ENCODE peak calls at places on chromosomes 4 and X, in ten cellular contexts. One of them, this sample, is unnamed.

GRCh38 chr4:25233737-25234389 is at the start of gene PI4K2B:
- DNase-seq in Panc1: no peak
- DNase-seq in breast epithelium: peak; percentile 91
- DNase-seq in stomach: peak; percentile 96
- DNase-seq in upper lobe of right lung: peak; percentile 96
- DNase-seq in psoas muscle: peak; percentile 90
- DNase-seq in tibial artery: peak; percentile 90
- DNase-seq in brain microvascular endothelial cell: peak; percentile 47
- DNase-seq in transverse colon: peak; percentile 95
- DNase-seq in heart left ventricle: peak; percentile 91
- DNase-seq in this sample: no peak

GRCh38 chrX:28756175-28756574 is 168.9 kb downstream of the IL1RAPL1 start:
- DNase-seq in Panc1: no peak
- DNase-seq in breast epithelium: no peak
- DNase-seq in stomach: no peak
- DNase-seq in upper lobe of right lung: no peak
- DNase-seq in psoas muscle: no peak
- DNase-seq in tibial artery: no peak
- DNase-seq in brain microvascular endothelial cell: no peak
- DNase-seq in transverse colon: no peak
- DNase-seq in heart left ventricle: no peak
- DNase-seq in this sample: no peak

GRCh38 chrX:937391-937790 is 275.1 kb downstream of the CRLF2 start:
- DNase-seq in Panc1: no peak
- DNase-seq in breast epithelium: no peak
- DNase-seq in stomach: no peak
- DNase-seq in upper lobe of right lung: no peak
- DNase-seq in psoas muscle: no peak
- DNase-seq in tibial artery: no peak
- DNase-seq in brain microvascular endothelial cell: no peak
- DNase-seq in transverse colon: no peak
- DNase-seq in heart left ventricle: no peak
- DNase-seq in this sample: no peak

GRCh38 chrX:40108084-40108958 is 10.6 kb upstream of the BCOR start:
- DNase-seq in Panc1: no peak
- DNase-seq in breast epithelium: no peak
- DNase-seq in stomach: peak; percentile 68
- DNase-seq in upper lobe of right lung: peak; percentile 76
- DNase-seq in psoas muscle: peak; percentile 68
- DNase-seq in tibial artery: peak; percentile 84
- DNase-seq in brain microvascular endothelial cell: no peak
- DNase-seq in transverse colon: peak; percentile 62
- DNase-seq in heart left ventricle: peak; percentile 54
- DNase-seq in this sample: no peak

GRCh38 chr4:128831526-128832252 is 22.2 kb downstream of the JADE1 start:
- DNase-seq in Panc1: no peak
- DNase-seq in breast epithelium: no peak
- DNase-seq in stomach: no peak
- DNase-seq in upper lobe of right lung: no peak
- DNase-seq in psoas muscle: no peak
- DNase-seq in tibial artery: no peak
- DNase-seq in brain microvascular endothelial cell: peak; percentile 69
- DNase-seq in transverse colon: no peak
- DNase-seq in heart left ventricle: no peak
- DNase-seq in this sample: no peak

GRCh38 chr4:69470561-69470960 is 25.1 kb downstream of the UGT2B4 start:
- DNase-seq in Panc1: no peak
- DNase-seq in breast epithelium: no peak
- DNase-seq in stomach: no peak
- DNase-seq in upper lobe of right lung: no peak
- DNase-seq in psoas muscle: no peak
- DNase-seq in tibial artery: no peak
- DNase-seq in brain microvascular endothelial cell: no peak
- DNase-seq in transverse colon: no peak
- DNase-seq in heart left ventricle: no peak
- DNase-seq in this sample: no peak

GRCh38 chr4:139853309-139853708 is 187.7 kb downstream of the MGST2 start:
- DNase-seq in Panc1: no peak
- DNase-seq in breast epithelium: no peak
- DNase-seq in stomach: no peak
- DNase-seq in upper lobe of right lung: no peak
- DNase-seq in psoas muscle: no peak
- DNase-seq in tibial artery: no peak
- DNase-seq in brain microvascular endothelial cell: no peak
- DNase-seq in transverse colon: no peak
- DNase-seq in heart left ventricle: no peak
- DNase-seq in this sample: no peak

GRCh38 chr4:88177981-88178632 is 19.7 kb upstream of the ABCG2 start:
- DNase-seq in Panc1: no peak
- DNase-seq in breast epithelium: no peak
- DNase-seq in stomach: no peak
- DNase-seq in upper lobe of right lung: no peak
- DNase-seq in psoas muscle: no peak
- DNase-seq in tibial artery: no peak
- DNase-seq in brain microvascular endothelial cell: peak; percentile 61
- DNase-seq in transverse colon: peak; percentile 24
- DNase-seq in heart left ventricle: no peak
- DNase-seq in this sample: peak; percentile 30

GRCh38 chr4:152731997-152732396 is 47.5 kb downstream of the TIGD4 start:
- DNase-seq in Panc1: no peak
- DNase-seq in breast epithelium: no peak
- DNase-seq in stomach: no peak
- DNase-seq in upper lobe of right lung: no peak
- DNase-seq in psoas muscle: no peak
- DNase-seq in tibial artery: no peak
- DNase-seq in brain microvascular endothelial cell: no peak
- DNase-seq in transverse colon: no peak
- DNase-seq in heart left ventricle: no peak
- DNase-seq in this sample: no peak

GRCh38 chr4:57342406-57342805 is 232.2 kb upstream of the IGFBP7 start:
- DNase-seq in Panc1: no peak
- DNase-seq in breast epithelium: no peak
- DNase-seq in stomach: no peak
- DNase-seq in upper lobe of right lung: no peak
- DNase-seq in psoas muscle: no peak
- DNase-seq in tibial artery: no peak
- DNase-seq in brain microvascular endothelial cell: peak; percentile 9
- DNase-seq in transverse colon: no peak
- DNase-seq in heart left ventricle: no peak
- DNase-seq in this sample: no peak

GRCh38 chrX:19799319-19800182 is 87.8 kb downstream of the SH3KBP1 start:
- DNase-seq in Panc1: no peak
- DNase-seq in breast epithelium: no peak
- DNase-seq in stomach: no peak
- DNase-seq in upper lobe of right lung: no peak
- DNase-seq in psoas muscle: no peak
- DNase-seq in tibial artery: no peak
- DNase-seq in brain microvascular endothelial cell: peak; percentile 2
- DNase-seq in transverse colon: no peak
- DNase-seq in heart left ventricle: no peak
- DNase-seq in this sample: no peak

GRCh38 chr4:38562751-38563198 is 101.2 kb upstream of the KLF3 start:
- DNase-seq in Panc1: no peak
- DNase-seq in breast epithelium: no peak
- DNase-seq in stomach: no peak
- DNase-seq in upper lobe of right lung: no peak
- DNase-seq in psoas muscle: peak; percentile 27
- DNase-seq in tibial artery: no peak
- DNase-seq in brain microvascular endothelial cell: no peak
- DNase-seq in transverse colon: peak; percentile 33
- DNase-seq in heart left ventricle: peak; percentile 64
- DNase-seq in this sample: no peak

GRCh38 chr4:25787891-25788331 is 74.9 kb downstream of the SEL1L3 start:
- DNase-seq in Panc1: no peak
- DNase-seq in breast epithelium: no peak
- DNase-seq in stomach: peak; percentile 40
- DNase-seq in upper lobe of right lung: peak; percentile 67
- DNase-seq in psoas muscle: no peak
- DNase-seq in tibial artery: no peak
- DNase-seq in brain microvascular endothelial cell: no peak
- DNase-seq in transverse colon: no peak
- DNase-seq in heart left ventricle: no peak
- DNase-seq in this sample: no peak

GRCh38 chr4:150451883-150452282 is 130.1 kb upstream of the MAB21L2 start:
- DNase-seq in Panc1: no peak
- DNase-seq in breast epithelium: no peak
- DNase-seq in stomach: no peak
- DNase-seq in upper lobe of right lung: no peak
- DNase-seq in psoas muscle: no peak
- DNase-seq in tibial artery: no peak
- DNase-seq in brain microvascular endothelial cell: no peak
- DNase-seq in transverse colon: no peak
- DNase-seq in heart left ventricle: no peak
- DNase-seq in this sample: no peak

GRCh38 chr4:25098964-25099843 is 61.0 kb downstream of the SEPSECS start:
- DNase-seq in Panc1: no peak
- DNase-seq in breast epithelium: no peak
- DNase-seq in stomach: peak; percentile 41
- DNase-seq in upper lobe of right lung: no peak
- DNase-seq in psoas muscle: peak; percentile 73
- DNase-seq in tibial artery: peak; percentile 67
- DNase-seq in brain microvascular endothelial cell: peak; percentile 89
- DNase-seq in transverse colon: peak; percentile 70
- DNase-seq in heart left ventricle: peak; percentile 89
- DNase-seq in this sample: no peak

GRCh38 chr4:186723207-186724047 is at the start of gene FAT1:
- DNase-seq in Panc1: no peak
- DNase-seq in breast epithelium: peak; percentile 68
- DNase-seq in stomach: peak; percentile 72
- DNase-seq in upper lobe of right lung: peak; percentile 87
- DNase-seq in psoas muscle: peak; percentile 72
- DNase-seq in tibial artery: peak; percentile 81
- DNase-seq in brain microvascular endothelial cell: peak; percentile 26
- DNase-seq in transverse colon: peak; percentile 71
- DNase-seq in heart left ventricle: peak; percentile 77
- DNase-seq in this sample: no peak

GRCh38 chrX:3052864-3053263 is 11.6 kb downstream of the ARSF start:
- DNase-seq in Panc1: no peak
- DNase-seq in breast epithelium: no peak
- DNase-seq in stomach: no peak
- DNase-seq in upper lobe of right lung: no peak
- DNase-seq in psoas muscle: no peak
- DNase-seq in tibial artery: no peak
- DNase-seq in brain microvascular endothelial cell: no peak
- DNase-seq in transverse colon: peak; percentile 14
- DNase-seq in heart left ventricle: no peak
- DNase-seq in this sample: no peak

GRCh38 chr4:20354120-20354519 is 102.4 kb downstream of the SLIT2 start:
- DNase-seq in Panc1: no peak
- DNase-seq in breast epithelium: no peak
- DNase-seq in stomach: no peak
- DNase-seq in upper lobe of right lung: no peak
- DNase-seq in psoas muscle: no peak
- DNase-seq in tibial artery: no peak
- DNase-seq in brain microvascular endothelial cell: no peak
- DNase-seq in transverse colon: no peak
- DNase-seq in heart left ventricle: no peak
- DNase-seq in this sample: no peak

DNA sequence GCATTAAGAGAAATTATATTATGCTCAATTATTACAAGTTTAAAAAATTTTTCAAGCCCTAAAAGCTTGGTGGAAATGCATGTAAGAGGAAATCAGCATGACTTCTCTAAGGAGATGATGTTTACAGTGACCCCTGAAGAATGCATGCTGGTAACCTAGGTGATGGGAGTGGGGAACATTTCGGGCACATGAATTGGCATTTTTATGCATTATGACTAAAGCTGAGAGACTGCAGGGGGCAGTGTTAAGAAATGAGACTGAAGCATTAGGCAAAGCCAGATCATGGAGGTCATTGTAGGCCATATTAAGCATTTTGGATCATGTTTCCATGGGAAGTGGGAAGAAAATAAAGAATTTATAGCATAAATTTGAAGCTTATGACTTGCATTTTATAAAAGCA is 421.3 kb downstream of the FAT4 start:
- DNase-seq in Panc1: no peak
- DNase-seq in breast epithelium: no peak
- DNase-seq in stomach: no peak
- DNase-seq in upper lobe of right lung: no peak
- DNase-seq in psoas muscle: no peak
- DNase-seq in tibial artery: no peak
- DNase-seq in brain microvascular endothelial cell: peak; percentile 80
- DNase-seq in transverse colon: no peak
- DNase-seq in heart left ventricle: no peak
- DNase-seq in this sample: no peak
- TF ChIP-seq CTCF in Panc1: peak; percentile 36
- TF ChIP-seq CTCF in breast epithelium: no peak
- TF ChIP-seq CTCF in stomach: no peak
- TF ChIP-seq CTCF in upper lobe of right lung: no peak
- TF ChIP-seq CTCF in psoas muscle: no peak
- TF ChIP-seq CTCF in tibial artery: no peak
- TF ChIP-seq CTCF in brain microvascular endothelial cell: peak; percentile 48
- TF ChIP-seq CTCF in transverse colon: no peak
- TF ChIP-seq CTCF in heart left ventricle: no peak
- TF ChIP-seq CTCF in this sample: peak; percentile 24

GRCh38 chr4:86660407-86660806 is 66.3 kb downstream of the PTPN13 start:
- DNase-seq in Panc1: no peak
- DNase-seq in breast epithelium: no peak
- DNase-seq in stomach: no peak
- DNase-seq in upper lobe of right lung: no peak
- DNase-seq in psoas muscle: no peak
- DNase-seq in tibial artery: no peak
- DNase-seq in brain microvascular endothelial cell: no peak
- DNase-seq in transverse colon: no peak
- DNase-seq in heart left ventricle: no peak
- DNase-seq in this sample: no peak
- H3K4me3 ChIP-seq in Panc1: no peak overlapping the region
- H3K4me3 ChIP-seq in breast epithelium: no peak overlapping the region
- H3K4me3 ChIP-seq in stomach: no peak overlapping the region
- H3K4me3 ChIP-seq in upper lobe of right lung: no peak overlapping the region
- H3K4me3 ChIP-seq in psoas muscle: no peak overlapping the region
- H3K4me3 ChIP-seq in tibial artery: no peak overlapping the region
- H3K4me3 ChIP-seq in brain microvascular endothelial cell: no peak overlapping the region
- H3K4me3 ChIP-seq in transverse colon: no peak overlapping the region
- H3K4me3 ChIP-seq in heart left ventricle: no peak overlapping the region
- H3K4me3 ChIP-seq in this sample: no peak overlapping the region

DNA sequence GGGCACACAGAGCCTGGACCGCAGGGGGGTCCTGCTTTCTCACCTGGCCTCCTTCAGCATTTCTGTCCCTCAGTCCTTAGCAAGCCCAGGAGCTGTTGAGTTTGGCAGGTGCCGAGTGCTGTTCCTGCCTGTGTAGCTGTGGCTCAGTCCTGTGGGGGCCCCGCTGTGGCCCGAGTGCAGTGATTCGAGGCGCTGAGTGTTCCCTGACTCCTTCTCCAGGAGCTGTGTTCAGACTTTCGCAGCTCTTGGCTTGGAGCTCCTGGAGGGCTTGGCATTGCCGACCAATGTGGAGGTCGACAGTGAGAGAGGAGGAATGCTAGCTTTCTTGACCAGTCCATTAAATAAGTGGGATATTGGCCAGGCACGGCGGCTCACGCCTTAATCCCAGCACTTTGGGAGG is 50.1 kb upstream of the MSANTD1 start:
- DNase-seq in Panc1: no peak
- DNase-seq in breast epithelium: no peak
- DNase-seq in stomach: no peak
- DNase-seq in upper lobe of right lung: no peak
- DNase-seq in psoas muscle: no peak
- DNase-seq in tibial artery: peak; percentile 56
- DNase-seq in brain microvascular endothelial cell: no peak
- DNase-seq in transverse colon: no peak
- DNase-seq in heart left ventricle: no peak
- DNase-seq in this sample: no peak
- H3K36me3 ChIP-seq in Panc1: no peaks in the 10 kb centered on the region
- H3K36me3 ChIP-seq in breast epithelium: no peaks in the 10 kb centered on the region
- H3K36me3 ChIP-seq in stomach: peaks cover 79% of the 10 kb centered on the region
- H3K36me3 ChIP-seq in upper lobe of right lung: peaks cover 35% of the 10 kb centered on the region
- H3K36me3 ChIP-seq in psoas muscle: no peaks in the 10 kb centered on the region
- H3K36me3 ChIP-seq in tibial artery: peaks cover 94% of the 10 kb centered on the region
- H3K36me3 ChIP-seq in brain microvascular endothelial cell: peaks cover 4% of the 10 kb centered on the region
- H3K36me3 ChIP-seq in transverse colon: peaks cover 16% of the 10 kb centered on the region
- H3K36me3 ChIP-seq in heart left ventricle: peaks cover 56% of the 10 kb centered on the region
- H3K36me3 ChIP-seq in this sample: peaks cover 11% of the 10 kb centered on the region

GRCh38 chr4:180909279-180909678 is 1333.9 kb upstream of the TENM3 start:
- DNase-seq in Panc1: no peak
- DNase-seq in breast epithelium: no peak
- DNase-seq in stomach: no peak
- DNase-seq in upper lobe of right lung: no peak
- DNase-seq in psoas muscle: no peak
- DNase-seq in tibial artery: no peak
- DNase-seq in brain microvascular endothelial cell: no peak
- DNase-seq in transverse colon: no peak
- DNase-seq in heart left ventricle: no peak
- DNase-seq in this sample: no peak
- TF ChIP-seq CTCF in Panc1: no peak
- TF ChIP-seq CTCF in breast epithelium: no peak
- TF ChIP-seq CTCF in stomach: no peak
- TF ChIP-seq CTCF in upper lobe of right lung: no peak
- TF ChIP-seq CTCF in psoas muscle: no peak
- TF ChIP-seq CTCF in tibial artery: no peak
- TF ChIP-seq CTCF in brain microvascular endothelial cell: peak; percentile 49
- TF ChIP-seq CTCF in transverse colon: no peak
- TF ChIP-seq CTCF in heart left ventricle: no peak
- TF ChIP-seq CTCF in this sample: peak; percentile 42